ENCODE peak calls at places on chromosomes 3 and 15, in five cellular contexts. One of them, this sample, is unnamed.

GRCh38 chr3:196596355-196596754 is 27.9 kb downstream of the FBXO45 start:
- DNase-seq in dorsolateral prefrontal cortex: no peak
- DNase-seq in heart left ventricle: no peak
- DNase-seq in fibroblast of lung: no peak
- DNase-seq in GM23248: peak; percentile 8
- DNase-seq in this sample: no peak

GRCh38 chr15:87033056-87033455 is 953.4 kb downstream of the AGBL1 start:
- DNase-seq in dorsolateral prefrontal cortex: no peak
- DNase-seq in heart left ventricle: no peak
- DNase-seq in fibroblast of lung: no peak
- DNase-seq in GM23248: peak; percentile 14
- DNase-seq in this sample: no peak

GRCh38 chr15:77714555-77714954 is 81.8 kb upstream of the LINGO1 start:
- DNase-seq in dorsolateral prefrontal cortex: peak; percentile 42
- DNase-seq in heart left ventricle: no peak
- DNase-seq in fibroblast of lung: no peak
- DNase-seq in GM23248: no peak
- DNase-seq in this sample: no peak

GRCh38 chr15:67176195-67176971 is 78.1 kb downstream of the AAGAB start:
- DNase-seq in dorsolateral prefrontal cortex: no peak
- DNase-seq in heart left ventricle: peak; percentile 83
- DNase-seq in fibroblast of lung: no peak
- DNase-seq in GM23248: no peak
- DNase-seq in this sample: no peak

GRCh38 chr3:153072382-153072781 is 89.6 kb upstream of the RAP2B start:
- DNase-seq in dorsolateral prefrontal cortex: no peak
- DNase-seq in heart left ventricle: no peak
- DNase-seq in fibroblast of lung: no peak
- DNase-seq in GM23248: no peak
- DNase-seq in this sample: no peak

GRCh38 chr3:190036631-190037030 is 84.1 kb downstream of the P3H2 start:
- DNase-seq in dorsolateral prefrontal cortex: no peak
- DNase-seq in heart left ventricle: no peak
- DNase-seq in fibroblast of lung: peak; percentile 78
- DNase-seq in GM23248: peak; percentile 78
- DNase-seq in this sample: no peak

GRCh38 chr15:65304393-65305143 is at the start of gene RNU5B-1:
- DNase-seq in dorsolateral prefrontal cortex: no peak
- DNase-seq in heart left ventricle: peak; percentile 52
- DNase-seq in fibroblast of lung: peak; percentile 97
- DNase-seq in GM23248: peak; percentile 95
- DNase-seq in this sample: peak; percentile 82

GRCh38 chr3:65330072-65330471 is 642.3 kb upstream of the ADAMTS9 start:
- DNase-seq in dorsolateral prefrontal cortex: no peak
- DNase-seq in heart left ventricle: no peak
- DNase-seq in fibroblast of lung: no peak
- DNase-seq in GM23248: peak; percentile 56
- DNase-seq in this sample: no peak

GRCh38 chr3:55765906-55766701 is 279.0 kb upstream of the WNT5A start:
- DNase-seq in dorsolateral prefrontal cortex: no peak
- DNase-seq in heart left ventricle: no peak
- DNase-seq in fibroblast of lung: no peak
- DNase-seq in GM23248: no peak
- DNase-seq in this sample: peak; percentile 62

GRCh38 chr3:81592101-81592500 is 169.3 kb downstream of the GBE1 start:
- DNase-seq in dorsolateral prefrontal cortex: no peak
- DNase-seq in heart left ventricle: no peak
- DNase-seq in fibroblast of lung: peak; percentile 65
- DNase-seq in GM23248: peak; percentile 60
- DNase-seq in this sample: no peak

GRCh38 chr3:105868450-105868744 is 415 bp downstream of the CBLB start:
- DNase-seq in dorsolateral prefrontal cortex: peak; percentile 32
- DNase-seq in heart left ventricle: peak; percentile 75
- DNase-seq in fibroblast of lung: peak; percentile 62
- DNase-seq in GM23248: peak; percentile 81
- DNase-seq in this sample: peak; percentile 58

GRCh38 chr3:82378370-82378769 is 616.9 kb upstream of the GBE1 start:
- DNase-seq in dorsolateral prefrontal cortex: no peak
- DNase-seq in heart left ventricle: no peak
- DNase-seq in fibroblast of lung: no peak
- DNase-seq in GM23248: no peak
- DNase-seq in this sample: no peak

GRCh38 chr15:87764461-87765236 is 491.9 kb downstream of the NTRK3 start:
- DNase-seq in dorsolateral prefrontal cortex: no peak
- DNase-seq in heart left ventricle: no peak
- DNase-seq in fibroblast of lung: peak; percentile 91
- DNase-seq in GM23248: peak; percentile 85
- DNase-seq in this sample: no peak

GRCh38 chr3:27311400-27311799 is 57.8 kb downstream of the NEK10 start:
- DNase-seq in dorsolateral prefrontal cortex: no peak
- DNase-seq in heart left ventricle: no peak
- DNase-seq in fibroblast of lung: peak; percentile 95
- DNase-seq in GM23248: peak; percentile 98
- DNase-seq in this sample: no peak

GRCh38 chr3:4776399-4776979 is 202.7 kb upstream of the BHLHE40 start:
- DNase-seq in dorsolateral prefrontal cortex: no peak
- DNase-seq in heart left ventricle: no peak
- DNase-seq in fibroblast of lung: no peak
- DNase-seq in GM23248: no peak
- DNase-seq in this sample: no peak

GRCh38 chr15:43517354-43518072 is at the start of gene MAP1A:
- DNase-seq in dorsolateral prefrontal cortex: peak; percentile 84
- DNase-seq in heart left ventricle: peak; percentile 82
- DNase-seq in fibroblast of lung: peak; percentile 71
- DNase-seq in GM23248: peak; percentile 85
- DNase-seq in this sample: no peak

GRCh38 chr15:52104532-52105004 is 8.0 kb downstream of the BCL2L10 start:
- DNase-seq in dorsolateral prefrontal cortex: no peak
- DNase-seq in heart left ventricle: no peak
- DNase-seq in fibroblast of lung: no peak
- DNase-seq in GM23248: no peak
- DNase-seq in this sample: no peak

GRCh38 chr3:42116466-42116865 is 25.3 kb downstream of the TRAK1 start:
- DNase-seq in dorsolateral prefrontal cortex: no peak
- DNase-seq in heart left ventricle: no peak
- DNase-seq in fibroblast of lung: peak; percentile 70
- DNase-seq in GM23248: peak; percentile 64
- DNase-seq in this sample: no peak

GRCh38 chr15:82122754-82123400 is 77.1 kb upstream of the MEX3B start:
- DNase-seq in dorsolateral prefrontal cortex: no peak
- DNase-seq in heart left ventricle: no peak
- DNase-seq in fibroblast of lung: peak; percentile 99
- DNase-seq in GM23248: peak; percentile 98
- DNase-seq in this sample: no peak

GRCh38 chr15:92619380-92620101 is 36.0 kb downstream of the FAM174B start:
- DNase-seq in dorsolateral prefrontal cortex: no peak
- DNase-seq in heart left ventricle: no peak
- DNase-seq in fibroblast of lung: peak; percentile 68
- DNase-seq in GM23248: peak; percentile 22
- DNase-seq in this sample: no peak

GRCh38 chr3:157605356-157605755 is 102.1 kb upstream of the VEPH1 start:
- DNase-seq in dorsolateral prefrontal cortex: no peak
- DNase-seq in heart left ventricle: no peak
- DNase-seq in fibroblast of lung: no peak
- DNase-seq in GM23248: no peak
- DNase-seq in this sample: no peak

GRCh38 chr15:75198560-75199346 is 2.9 kb upstream of the C15orf39 start:
- DNase-seq in dorsolateral prefrontal cortex: no peak
- DNase-seq in heart left ventricle: no peak
- DNase-seq in fibroblast of lung: peak; percentile 43
- DNase-seq in GM23248: no peak
- DNase-seq in this sample: no peak

GRCh38 chr3:134066539-134067310 is 37.0 kb upstream of the SLCO2A1 start:
- DNase-seq in dorsolateral prefrontal cortex: no peak
- DNase-seq in heart left ventricle: peak; percentile 34
- DNase-seq in fibroblast of lung: no peak
- DNase-seq in GM23248: peak; percentile 28
- DNase-seq in this sample: no peak

GRCh38 chr3:58299839-58300516 is 6.1 kb upstream of the RPP14 start:
- DNase-seq in dorsolateral prefrontal cortex: no peak
- DNase-seq in heart left ventricle: no peak
- DNase-seq in fibroblast of lung: peak; percentile 38
- DNase-seq in GM23248: peak; percentile 74
- DNase-seq in this sample: no peak

GRCh38 chr3:69866988-69867720 is 127.9 kb downstream of the MITF start:
- DNase-seq in dorsolateral prefrontal cortex: no peak
- DNase-seq in heart left ventricle: no peak
- DNase-seq in fibroblast of lung: peak; percentile 60
- DNase-seq in GM23248: peak; percentile 44
- DNase-seq in this sample: no peak

GRCh38 chr15:93043621-93044300 is 45.2 kb downstream of the RGMA start:
- DNase-seq in dorsolateral prefrontal cortex: peak; percentile 20
- DNase-seq in heart left ventricle: no peak
- DNase-seq in fibroblast of lung: no peak
- DNase-seq in GM23248: no peak
- DNase-seq in this sample: no peak

GRCh38 chr3:385151-385550 is 188.6 kb downstream of the CHL1 start:
- DNase-seq in dorsolateral prefrontal cortex: no peak
- DNase-seq in heart left ventricle: no peak
- DNase-seq in fibroblast of lung: peak; percentile 8
- DNase-seq in GM23248: peak; percentile 31
- DNase-seq in this sample: no peak

GRCh38 chr15:41284425-41285177 is 47.8 kb downstream of the OIP5 start:
- DNase-seq in dorsolateral prefrontal cortex: no peak
- DNase-seq in heart left ventricle: no peak
- DNase-seq in fibroblast of lung: peak; percentile 24
- DNase-seq in GM23248: peak; percentile 61
- DNase-seq in this sample: no peak

GRCh38 chr15:25852027-25852426 is 11.1 kb downstream of the ATP10A start:
- DNase-seq in dorsolateral prefrontal cortex: no peak
- DNase-seq in heart left ventricle: no peak
- DNase-seq in fibroblast of lung: no peak
- DNase-seq in GM23248: no peak
- DNase-seq in this sample: no peak

GRCh38 chr15:67753901-67754300 is 71.4 kb upstream of the SKOR1 start:
- DNase-seq in dorsolateral prefrontal cortex: no peak
- DNase-seq in heart left ventricle: no peak
- DNase-seq in fibroblast of lung: no peak
- DNase-seq in GM23248: no peak
- DNase-seq in this sample: no peak

GRCh38 chr15:70125605-70126004 is 27.9 kb upstream of the TLE3 start:
- DNase-seq in dorsolateral prefrontal cortex: no peak
- DNase-seq in heart left ventricle: no peak
- DNase-seq in fibroblast of lung: no peak
- DNase-seq in GM23248: no peak
- DNase-seq in this sample: no peak

GRCh38 chr3:57557088-57557537 is 1.0 kb downstream of the PDE12 start:
- DNase-seq in dorsolateral prefrontal cortex: no peak
- DNase-seq in heart left ventricle: no peak
- DNase-seq in fibroblast of lung: peak; percentile 49
- DNase-seq in GM23248: peak; percentile 79
- DNase-seq in this sample: peak; percentile 37

GRCh38 chr3:157406376-157406775 is 30.3 kb upstream of the PTX3 start:
- DNase-seq in dorsolateral prefrontal cortex: no peak
- DNase-seq in heart left ventricle: no peak
- DNase-seq in fibroblast of lung: no peak
- DNase-seq in GM23248: no peak
- DNase-seq in this sample: no peak

GRCh38 chr3:137438561-137438960 is 325.6 kb upstream of the SOX14 start:
- DNase-seq in dorsolateral prefrontal cortex: no peak
- DNase-seq in heart left ventricle: no peak
- DNase-seq in fibroblast of lung: no peak
- DNase-seq in GM23248: no peak
- DNase-seq in this sample: no peak
- H3K27ac ChIP-seq in dorsolateral prefrontal cortex: no peak overlapping the region
- H3K27ac ChIP-seq in heart left ventricle: no peak overlapping the region
- H3K27ac ChIP-seq in fibroblast of lung: no peak overlapping the region
- H3K27ac ChIP-seq in GM23248: no peak overlapping the region
- H3K27ac ChIP-seq in this sample: no peak overlapping the region

DNA sequence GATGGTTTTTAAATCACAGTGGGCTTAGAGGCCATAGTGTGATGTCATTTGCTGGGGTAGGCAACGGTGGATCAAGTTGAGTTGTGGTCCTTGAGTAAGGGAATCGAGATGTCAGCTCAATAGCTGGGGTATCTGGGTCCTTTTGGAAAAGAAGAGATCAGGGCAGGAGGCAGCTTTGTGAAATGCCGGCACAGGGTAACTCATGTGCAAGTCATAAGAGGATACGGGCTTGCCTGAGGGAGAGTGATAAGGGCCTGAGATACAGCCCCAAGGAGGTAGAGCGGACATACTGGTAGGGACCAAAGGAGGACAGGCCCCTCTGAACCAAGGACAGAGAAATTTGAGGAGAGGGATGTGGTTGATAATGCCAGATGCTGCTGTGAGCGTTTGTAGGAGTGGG is 4.2 kb upstream of the FAM131A start:
- DNase-seq in dorsolateral prefrontal cortex: no peak
- DNase-seq in heart left ventricle: no peak
- DNase-seq in fibroblast of lung: no peak
- DNase-seq in GM23248: no peak
- DNase-seq in this sample: no peak
- H3K4me3 ChIP-seq in dorsolateral prefrontal cortex: no peak overlapping the region
- H3K4me3 ChIP-seq in heart left ventricle: no peak overlapping the region
- H3K4me3 ChIP-seq in fibroblast of lung: no peak overlapping the region
- H3K4me3 ChIP-seq in GM23248: no peak overlapping the region
- H3K4me3 ChIP-seq in this sample: no peak overlapping the region

DNA sequence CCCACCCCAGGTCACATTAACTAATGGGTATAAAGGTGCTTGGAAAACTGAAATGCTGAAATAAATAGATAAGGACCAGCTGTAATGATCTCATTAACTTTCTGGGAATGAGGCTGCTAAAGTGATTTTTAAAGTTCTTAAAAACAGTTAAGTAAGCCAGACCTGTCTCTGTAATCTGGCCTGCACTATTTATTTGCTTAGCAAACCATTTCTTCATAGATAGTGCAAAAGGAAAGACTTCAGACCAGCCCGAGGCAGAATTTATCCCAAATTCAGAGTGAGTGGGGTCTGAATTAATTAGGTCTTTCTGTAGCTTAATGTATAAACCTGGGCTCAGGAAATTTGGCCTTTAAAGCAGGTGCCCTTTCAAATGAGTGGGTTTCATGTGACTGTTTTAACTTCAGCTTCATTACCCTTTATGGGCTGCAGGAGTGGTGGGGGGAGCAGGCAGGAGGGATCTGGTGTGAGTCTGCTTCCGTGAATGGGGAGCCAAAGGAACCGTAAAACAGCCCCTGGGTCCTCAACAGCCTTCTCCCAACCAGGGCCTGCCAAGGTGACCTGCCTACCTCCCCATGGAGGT is 31.4 kb downstream of the MAGEF1 start:
- DNase-seq in dorsolateral prefrontal cortex: no peak
- DNase-seq in heart left ventricle: no peak
- DNase-seq in fibroblast of lung: no peak
- DNase-seq in GM23248: no peak
- DNase-seq in this sample: no peak
- H3K27ac ChIP-seq in dorsolateral prefrontal cortex: no peak overlapping the region
- H3K27ac ChIP-seq in heart left ventricle: no peak overlapping the region
- H3K27ac ChIP-seq in fibroblast of lung: no peak overlapping the region
- H3K27ac ChIP-seq in GM23248: no peak overlapping the region
- H3K27ac ChIP-seq in this sample: no peak overlapping the region

GRCh38 chr3:50261505-50261904 is 7.4 kb upstream of the SEMA3B start:
- DNase-seq in dorsolateral prefrontal cortex: no peak
- DNase-seq in heart left ventricle: peak; percentile 23
- DNase-seq in fibroblast of lung: no peak
- DNase-seq in GM23248: no peak
- DNase-seq in this sample: no peak
- H3K4me3 ChIP-seq in dorsolateral prefrontal cortex: no peak overlapping the region
- H3K4me3 ChIP-seq in heart left ventricle: no peak overlapping the region
- H3K4me3 ChIP-seq in fibroblast of lung: no peak overlapping the region
- H3K4me3 ChIP-seq in GM23248: no peak overlapping the region
- H3K4me3 ChIP-seq in this sample: no peak overlapping the region

GRCh38 chr3:12582730-12583129 is 25.8 kb downstream of the MKRN2 start:
- DNase-seq in dorsolateral prefrontal cortex: no peak
- DNase-seq in heart left ventricle: no peak
- DNase-seq in fibroblast of lung: no peak
- DNase-seq in GM23248: no peak
- DNase-seq in this sample: no peak
- H3K27ac ChIP-seq in dorsolateral prefrontal cortex: no peak overlapping the region
- H3K27ac ChIP-seq in heart left ventricle: no peak overlapping the region
- H3K27ac ChIP-seq in fibroblast of lung: no peak overlapping the region
- H3K27ac ChIP-seq in GM23248: no peak overlapping the region
- H3K27ac ChIP-seq in this sample: no peak overlapping the region

This sample was measured in pancreas.